ENCODE peak calls at places on chromosomes 13 and 19, in nine cellular contexts. One of them, this sample, is unnamed. For H3K4me1, the result is how much of the 10 kb centered on the place peaks cover.

GRCh38 chr19:16892868-16893685 is 4.3 kb downstream of the F2RL3 start:
- DNase-seq in naive thymus-derived CD4-positive, alpha-beta T cell: no peak
- DNase-seq in tibial artery: no peak
- DNase-seq in upper lobe of right lung: no peak
- DNase-seq in lower lobe of right lung: no peak
- DNase-seq in colonic mucosa: no peak
- DNase-seq in cardiac muscle cell: no peak
- DNase-seq in adrenal gland: peak
- DNase-seq in body of pancreas: no peak
- DNase-seq in this sample: no peak

GRCh38 chr19:14496849-14497346 is 971 bp upstream of the GIPC1 start:
- DNase-seq in naive thymus-derived CD4-positive, alpha-beta T cell: no peak
- DNase-seq in tibial artery: no peak
- DNase-seq in upper lobe of right lung: no peak
- DNase-seq in lower lobe of right lung: no peak
- DNase-seq in colonic mucosa: no peak
- DNase-seq in cardiac muscle cell: no peak
- DNase-seq in adrenal gland: no peak
- DNase-seq in body of pancreas: peak
- DNase-seq in this sample: no peak

GRCh38 chr19:39448271-39448670 is 2.9 kb downstream of the SUPT5H start:
- DNase-seq in naive thymus-derived CD4-positive, alpha-beta T cell: no peak
- DNase-seq in tibial artery: no peak
- DNase-seq in upper lobe of right lung: no peak
- DNase-seq in lower lobe of right lung: no peak
- DNase-seq in colonic mucosa: no peak
- DNase-seq in cardiac muscle cell: no peak
- DNase-seq in adrenal gland: no peak
- DNase-seq in body of pancreas: no peak
- DNase-seq in this sample: no peak

GRCh38 chr13:106349080-106349841 is 186.2 kb downstream of the EFNB2 start:
- DNase-seq in naive thymus-derived CD4-positive, alpha-beta T cell: no peak
- DNase-seq in tibial artery: peak
- DNase-seq in upper lobe of right lung: peak
- DNase-seq in lower lobe of right lung: peak
- DNase-seq in colonic mucosa: peak
- DNase-seq in cardiac muscle cell: peak
- DNase-seq in adrenal gland: no peak
- DNase-seq in body of pancreas: peak
- DNase-seq in this sample: no peak

GRCh38 chr19:12695997-12696365 is 450 bp downstream of the FBXW9 start:
- DNase-seq in naive thymus-derived CD4-positive, alpha-beta T cell: no peak
- DNase-seq in tibial artery: no peak
- DNase-seq in upper lobe of right lung: no peak
- DNase-seq in lower lobe of right lung: no peak
- DNase-seq in colonic mucosa: no peak
- DNase-seq in cardiac muscle cell: no peak
- DNase-seq in adrenal gland: no peak
- DNase-seq in body of pancreas: no peak
- DNase-seq in this sample: no peak

GRCh38 chr13:26656919-26657318 is 99.4 kb downstream of the WASF3 start:
- DNase-seq in naive thymus-derived CD4-positive, alpha-beta T cell: no peak
- DNase-seq in tibial artery: no peak
- DNase-seq in upper lobe of right lung: no peak
- DNase-seq in lower lobe of right lung: no peak
- DNase-seq in colonic mucosa: no peak
- DNase-seq in cardiac muscle cell: peak
- DNase-seq in adrenal gland: peak
- DNase-seq in body of pancreas: no peak
- DNase-seq in this sample: no peak

GRCh38 chr19:40147693-40148347 is 43.4 kb upstream of the MAP3K10 start:
- DNase-seq in naive thymus-derived CD4-positive, alpha-beta T cell: no peak
- DNase-seq in tibial artery: no peak
- DNase-seq in upper lobe of right lung: no peak
- DNase-seq in lower lobe of right lung: no peak
- DNase-seq in colonic mucosa: no peak
- DNase-seq in cardiac muscle cell: peak
- DNase-seq in adrenal gland: peak
- DNase-seq in body of pancreas: no peak
- DNase-seq in this sample: no peak

GRCh38 chr19:12965017-12965811 is 4.2 kb upstream of the DAND5 start:
- DNase-seq in naive thymus-derived CD4-positive, alpha-beta T cell: peak
- DNase-seq in tibial artery: peak
- DNase-seq in upper lobe of right lung: peak
- DNase-seq in lower lobe of right lung: peak
- DNase-seq in colonic mucosa: peak
- DNase-seq in cardiac muscle cell: peak
- DNase-seq in adrenal gland: peak
- DNase-seq in body of pancreas: peak
- DNase-seq in this sample: peak

GRCh38 chr13:20263393-20264044 is 31.4 kb upstream of the GJB6 start:
- DNase-seq in naive thymus-derived CD4-positive, alpha-beta T cell: no peak
- DNase-seq in tibial artery: no peak
- DNase-seq in upper lobe of right lung: no peak
- DNase-seq in lower lobe of right lung: no peak
- DNase-seq in colonic mucosa: no peak
- DNase-seq in cardiac muscle cell: no peak
- DNase-seq in adrenal gland: no peak
- DNase-seq in body of pancreas: no peak
- DNase-seq in this sample: no peak

GRCh38 chr13:84843368-84843767 is 955.9 kb downstream of the SLITRK6 start:
- DNase-seq in naive thymus-derived CD4-positive, alpha-beta T cell: no peak
- DNase-seq in tibial artery: no peak
- DNase-seq in upper lobe of right lung: no peak
- DNase-seq in lower lobe of right lung: no peak
- DNase-seq in colonic mucosa: no peak
- DNase-seq in cardiac muscle cell: no peak
- DNase-seq in adrenal gland: no peak
- DNase-seq in body of pancreas: no peak
- DNase-seq in this sample: no peak

GRCh38 chr13:20191311-20191901 is 1.3 kb downstream of the GJB2 start:
- DNase-seq in naive thymus-derived CD4-positive, alpha-beta T cell: no peak
- DNase-seq in tibial artery: no peak
- DNase-seq in upper lobe of right lung: peak
- DNase-seq in lower lobe of right lung: no peak
- DNase-seq in colonic mucosa: peak
- DNase-seq in cardiac muscle cell: peak
- DNase-seq in adrenal gland: no peak
- DNase-seq in body of pancreas: peak
- DNase-seq in this sample: no peak

GRCh38 chr19:28577199-28577598 is 635.8 kb downstream of the UQCRFS1 start:
- DNase-seq in naive thymus-derived CD4-positive, alpha-beta T cell: no peak
- DNase-seq in tibial artery: no peak
- DNase-seq in upper lobe of right lung: no peak
- DNase-seq in lower lobe of right lung: no peak
- DNase-seq in colonic mucosa: no peak
- DNase-seq in cardiac muscle cell: no peak
- DNase-seq in adrenal gland: no peak
- DNase-seq in body of pancreas: no peak
- DNase-seq in this sample: no peak

GRCh38 chr19:43780706-43781525 is at the start of gene KCNN4:
- DNase-seq in naive thymus-derived CD4-positive, alpha-beta T cell: peak
- DNase-seq in tibial artery: no peak
- DNase-seq in upper lobe of right lung: peak
- DNase-seq in lower lobe of right lung: no peak
- DNase-seq in colonic mucosa: peak
- DNase-seq in cardiac muscle cell: no peak
- DNase-seq in adrenal gland: no peak
- DNase-seq in body of pancreas: no peak
- DNase-seq in this sample: no peak

GRCh38 chr13:112838038-112838965 is 130.7 kb upstream of the MCF2L start:
- DNase-seq in naive thymus-derived CD4-positive, alpha-beta T cell: no peak
- DNase-seq in tibial artery: no peak
- DNase-seq in upper lobe of right lung: no peak
- DNase-seq in lower lobe of right lung: no peak
- DNase-seq in colonic mucosa: no peak
- DNase-seq in cardiac muscle cell: no peak
- DNase-seq in adrenal gland: no peak
- DNase-seq in body of pancreas: no peak
- DNase-seq in this sample: no peak

GRCh38 chr19:38975861-38976271 is 324 bp upstream of the FBXO17 start:
- DNase-seq in naive thymus-derived CD4-positive, alpha-beta T cell: no peak
- DNase-seq in tibial artery: no peak
- DNase-seq in upper lobe of right lung: no peak
- DNase-seq in lower lobe of right lung: no peak
- DNase-seq in colonic mucosa: peak
- DNase-seq in cardiac muscle cell: peak
- DNase-seq in adrenal gland: no peak
- DNase-seq in body of pancreas: peak
- DNase-seq in this sample: no peak

GRCh38 chr19:36256853-36257511 is 42.1 kb downstream of the ZNF146 start:
- DNase-seq in naive thymus-derived CD4-positive, alpha-beta T cell: no peak
- DNase-seq in tibial artery: no peak
- DNase-seq in upper lobe of right lung: no peak
- DNase-seq in lower lobe of right lung: no peak
- DNase-seq in colonic mucosa: no peak
- DNase-seq in cardiac muscle cell: no peak
- DNase-seq in adrenal gland: no peak
- DNase-seq in body of pancreas: no peak
- DNase-seq in this sample: no peak
- H3K4me3 ChIP-seq in naive thymus-derived CD4-positive, alpha-beta T cell: no peak
- H3K4me3 ChIP-seq in tibial artery: peak
- H3K4me3 ChIP-seq in upper lobe of right lung: peak
- H3K4me3 ChIP-seq in lower lobe of right lung: peak
- H3K4me3 ChIP-seq in colonic mucosa: peak
- H3K4me3 ChIP-seq in cardiac muscle cell: no peak
- H3K4me3 ChIP-seq in adrenal gland: peak
- H3K4me3 ChIP-seq in body of pancreas: peak
- H3K4me3 ChIP-seq in this sample: peak

GRCh38 chr13:34165158-34165557 is 347.2 kb downstream of the RFC3 start:
- DNase-seq in naive thymus-derived CD4-positive, alpha-beta T cell: no peak
- DNase-seq in tibial artery: no peak
- DNase-seq in upper lobe of right lung: no peak
- DNase-seq in lower lobe of right lung: no peak
- DNase-seq in colonic mucosa: no peak
- DNase-seq in cardiac muscle cell: no peak
- DNase-seq in adrenal gland: no peak
- DNase-seq in body of pancreas: no peak
- DNase-seq in this sample: no peak

GRCh38 chr13:34162545-34162936 is 344.6 kb downstream of the RFC3 start:
- DNase-seq in naive thymus-derived CD4-positive, alpha-beta T cell: no peak
- DNase-seq in tibial artery: no peak
- DNase-seq in upper lobe of right lung: no peak
- DNase-seq in lower lobe of right lung: no peak
- DNase-seq in colonic mucosa: no peak
- DNase-seq in cardiac muscle cell: peak
- DNase-seq in adrenal gland: no peak
- DNase-seq in body of pancreas: no peak
- DNase-seq in this sample: no peak

GRCh38 chr13:34164585-34164984 is 346.6 kb downstream of the RFC3 start:
- DNase-seq in naive thymus-derived CD4-positive, alpha-beta T cell: no peak
- DNase-seq in tibial artery: no peak
- DNase-seq in upper lobe of right lung: no peak
- DNase-seq in lower lobe of right lung: no peak
- DNase-seq in colonic mucosa: no peak
- DNase-seq in cardiac muscle cell: no peak
- DNase-seq in adrenal gland: no peak
- DNase-seq in body of pancreas: peak
- DNase-seq in this sample: no peak

GRCh38 chr13:34159946-34160345 is 342.0 kb downstream of the RFC3 start:
- DNase-seq in naive thymus-derived CD4-positive, alpha-beta T cell: no peak
- DNase-seq in tibial artery: no peak
- DNase-seq in upper lobe of right lung: no peak
- DNase-seq in lower lobe of right lung: no peak
- DNase-seq in colonic mucosa: no peak
- DNase-seq in cardiac muscle cell: no peak
- DNase-seq in adrenal gland: no peak
- DNase-seq in body of pancreas: no peak
- DNase-seq in this sample: no peak

GRCh38 chr13:34161829-34162544 is 344.0 kb downstream of the RFC3 start:
- DNase-seq in naive thymus-derived CD4-positive, alpha-beta T cell: no peak
- DNase-seq in tibial artery: no peak
- DNase-seq in upper lobe of right lung: no peak
- DNase-seq in lower lobe of right lung: no peak
- DNase-seq in colonic mucosa: no peak
- DNase-seq in cardiac muscle cell: peak
- DNase-seq in adrenal gland: no peak
- DNase-seq in body of pancreas: no peak
- DNase-seq in this sample: no peak
- H3K4me1 ChIP-seq in naive thymus-derived CD4-positive, alpha-beta T cell: under half
- H3K4me1 ChIP-seq in tibial artery: under half
- H3K4me1 ChIP-seq in upper lobe of right lung: under half
- H3K4me1 ChIP-seq in lower lobe of right lung: under half
- H3K4me1 ChIP-seq in colonic mucosa: under half
- H3K4me1 ChIP-seq in cardiac muscle cell: under half
- H3K4me1 ChIP-seq in adrenal gland: under half
- H3K4me1 ChIP-seq in body of pancreas: under half
- H3K4me1 ChIP-seq in this sample: under half

GRCh38 chr13:110666255-110666533 is 39.7 kb downstream of the CARS2 start:
- DNase-seq in naive thymus-derived CD4-positive, alpha-beta T cell: no peak
- DNase-seq in tibial artery: no peak
- DNase-seq in upper lobe of right lung: no peak
- DNase-seq in lower lobe of right lung: no peak
- DNase-seq in colonic mucosa: no peak
- DNase-seq in cardiac muscle cell: no peak
- DNase-seq in adrenal gland: no peak
- DNase-seq in body of pancreas: no peak
- DNase-seq in this sample: no peak

GRCh38 chr13:110664074-110664473 is 41.8 kb downstream of the CARS2 start:
- DNase-seq in naive thymus-derived CD4-positive, alpha-beta T cell: no peak
- DNase-seq in tibial artery: no peak
- DNase-seq in upper lobe of right lung: no peak
- DNase-seq in lower lobe of right lung: no peak
- DNase-seq in colonic mucosa: no peak
- DNase-seq in cardiac muscle cell: no peak
- DNase-seq in adrenal gland: peak
- DNase-seq in body of pancreas: no peak
- DNase-seq in this sample: no peak

GRCh38 chr13:110665491-110666254 is 40.2 kb downstream of the CARS2 start:
- DNase-seq in naive thymus-derived CD4-positive, alpha-beta T cell: no peak
- DNase-seq in tibial artery: no peak
- DNase-seq in upper lobe of right lung: no peak
- DNase-seq in lower lobe of right lung: no peak
- DNase-seq in colonic mucosa: no peak
- DNase-seq in cardiac muscle cell: no peak
- DNase-seq in adrenal gland: peak
- DNase-seq in body of pancreas: no peak
- DNase-seq in this sample: no peak

GRCh38 chr13:110663491-110663890 is 42.4 kb downstream of the CARS2 start:
- DNase-seq in naive thymus-derived CD4-positive, alpha-beta T cell: no peak
- DNase-seq in tibial artery: no peak
- DNase-seq in upper lobe of right lung: no peak
- DNase-seq in lower lobe of right lung: no peak
- DNase-seq in colonic mucosa: no peak
- DNase-seq in cardiac muscle cell: no peak
- DNase-seq in adrenal gland: peak
- DNase-seq in body of pancreas: no peak
- DNase-seq in this sample: no peak

GRCh38 chr13:110664673-110665072 is 41.2 kb downstream of the CARS2 start:
- DNase-seq in naive thymus-derived CD4-positive, alpha-beta T cell: no peak
- DNase-seq in tibial artery: no peak
- DNase-seq in upper lobe of right lung: no peak
- DNase-seq in lower lobe of right lung: no peak
- DNase-seq in colonic mucosa: no peak
- DNase-seq in cardiac muscle cell: no peak
- DNase-seq in adrenal gland: peak
- DNase-seq in body of pancreas: no peak
- DNase-seq in this sample: no peak
- H3K27ac ChIP-seq in naive thymus-derived CD4-positive, alpha-beta T cell: no peak
- H3K27ac ChIP-seq in tibial artery: no peak
- H3K27ac ChIP-seq in upper lobe of right lung: no peak
- H3K27ac ChIP-seq in lower lobe of right lung: no peak
- H3K27ac ChIP-seq in colonic mucosa: no peak
- H3K27ac ChIP-seq in cardiac muscle cell: no peak
- H3K27ac ChIP-seq in adrenal gland: no peak
- H3K27ac ChIP-seq in body of pancreas: no peak
- H3K27ac ChIP-seq in this sample: no peak

GRCh38 chr19:46416077-46416709 is 2.8 kb upstream of the CCDC8 start:
- DNase-seq in naive thymus-derived CD4-positive, alpha-beta T cell: no peak
- DNase-seq in tibial artery: peak
- DNase-seq in upper lobe of right lung: peak
- DNase-seq in lower lobe of right lung: peak
- DNase-seq in colonic mucosa: peak
- DNase-seq in cardiac muscle cell: peak
- DNase-seq in adrenal gland: peak
- DNase-seq in body of pancreas: peak
- DNase-seq in this sample: peak
- H3K4me3 ChIP-seq in naive thymus-derived CD4-positive, alpha-beta T cell: no peak
- H3K4me3 ChIP-seq in tibial artery: peak
- H3K4me3 ChIP-seq in upper lobe of right lung: peak
- H3K4me3 ChIP-seq in lower lobe of right lung: peak
- H3K4me3 ChIP-seq in colonic mucosa: no peak
- H3K4me3 ChIP-seq in cardiac muscle cell: peak
- H3K4me3 ChIP-seq in adrenal gland: peak
- H3K4me3 ChIP-seq in body of pancreas: no peak
- H3K4me3 ChIP-seq in this sample: no peak

This sample was measured in uterus.